ENCODE peak calls at places on chromosomes 2 and 18, in eight cellular contexts. B is upper lobe of right lung; A is posterior cingulate gyrus; K is HT-29; N is activated CD8-positive, alpha-beta memory T cell treated with anti-CD3 and anti-CD28 coated beads for 48 hours; W is GM10248; V is T-helper 1 cell; T is NCI-H1092 treated with DMSO at 0.1 percent for 48 hours. F is an unnamed sample.

GRCh38 chr2:55916473-55917049 is 7.0 kb downstream of the EFEMP1 start:
- DNase-seq in B (no peak), T (no peak), K (no peak), N (no peak), A (no peak), W (no peak), V (no peak), F (no peak)

GRCh38 chr2:232377841-232378734 is 463 bp upstream of the ALPP start:
- DNase-seq in K (no peak), T (no peak), V (no peak), N (no peak), W (no peak), A (no peak), B (peak), F (no peak)

GRCh38 chr18:79461627-79462026 is 65.9 kb downstream of the NFATC1 start:
- DNase-seq in T (no peak), K (no peak), B (no peak), W (no peak), N (no peak), A (no peak), V (no peak), F (no peak)

GRCh38 chr2:36667931-36668330 is 28.6 kb upstream of the VIT start:
- DNase-seq in A (no peak), B (no peak), W (no peak), V (no peak), N (no peak), T (no peak), K (no peak), F (no peak)

GRCh38 chr2:174325932-174326879 is 8.5 kb upstream of the SP9 start:
- DNase-seq in N (no peak), B (no peak), K (no peak), A (no peak), V (no peak), W (no peak), T (no peak), F (no peak)

GRCh38 chr2:125033871-125034270 is 1008.8 kb downstream of the CNTNAP5 start:
- DNase-seq in K (no peak), V (no peak), N (no peak), T (no peak), W (no peak), B (no peak), A (no peak), F (no peak)

GRCh38 chr18:7117390-7118355 is at the start of gene LAMA1:
- DNase-seq in B (peak), N (no peak), A (peak), W (no peak), K (no peak), T (no peak), V (no peak), F (no peak)

GRCh38 chr2:62406573-62407043 is 99.4 kb downstream of the TMEM17 start:
- DNase-seq in N (no peak), K (peak), A (no peak), T (no peak), W (no peak), V (no peak), B (no peak), F (no peak)

GRCh38 chr2:205763708-205764501 is 81.6 kb downstream of the NRP2 start:
- DNase-seq in V (no peak), K (peak), N (no peak), B (peak), A (peak), W (peak), T (peak), F (no peak)

GRCh38 chr2:222943820-222944219 is 83.0 kb downstream of the ACSL3 start:
- DNase-seq in W (no peak), N (no peak), B (no peak), K (no peak), V (no peak), A (no peak), T (no peak), F (no peak)

GRCh38 chr2:157777425-157777824 is 98.7 kb downstream of the ACVR1 start:
- DNase-seq in T (peak), B (no peak), N (no peak), W (peak), K (peak), A (no peak), V (peak), F (no peak)

GRCh38 chr2:223759569-223760430 is 77.6 kb downstream of the AP1S3 start:
- DNase-seq in W (no peak), V (peak), N (no peak), K (peak), A (no peak), B (no peak), T (no peak), F (no peak)

GRCh38 chr18:7071600-7071999 is 46.0 kb downstream of the LAMA1 start:
- DNase-seq in W (no peak), A (no peak), N (no peak), K (no peak), B (no peak), V (no peak), T (no peak), F (no peak)

GRCh38 chr2:219527076-219527394 is 12.8 kb downstream of the ASIC4 start:
- DNase-seq in B (no peak), W (no peak), A (no peak), N (no peak), V (no peak), T (peak), K (peak), F (no peak)

GRCh38 chr2:204218040-204218439 is 281.5 kb downstream of the ICOS start:
- DNase-seq in W (no peak), V (no peak), N (no peak), B (no peak), T (no peak), K (no peak), A (no peak), F (no peak)

GRCh38 chr2:121884515-121884915 is 129.1 kb downstream of the TSN start:
- DNase-seq in A (no peak), W (no peak), K (no peak), T (no peak), B (no peak), N (no peak), V (no peak), F (no peak)

GRCh38 chr2:143705108-143705686 is 576.0 kb downstream of the ARHGAP15 start:
- DNase-seq in A (no peak), B (no peak), K (no peak), T (no peak), V (no peak), N (no peak), W (no peak), F (no peak)

GRCh38 chr2:48952071-48952604 is 196.6 kb upstream of the LHCGR start:
- DNase-seq in B (no peak), A (no peak), W (no peak), T (no peak), N (no peak), K (no peak), V (no peak), F (no peak)

GRCh38 chr2:128635361-128635900 is 316.8 kb upstream of the HS6ST1 start:
- DNase-seq in A (no peak), N (no peak), K (no peak), B (peak), W (no peak), T (no peak), V (no peak), F (peak)

GRCh38 chr18:62183578-62184195 is 3.2 kb downstream of the PIGN start:
- DNase-seq in W (peak), B (no peak), A (no peak), V (peak), K (peak), T (peak), N (no peak), F (no peak)

GRCh38 chr2:16828828-16829160 is 163.2 kb upstream of the CYRIA start:
- DNase-seq in A (no peak), V (no peak), K (no peak), B (no peak), T (no peak), N (no peak), W (no peak), F (no peak)

GRCh38 chr2:235827585-235827992 is 333.7 kb downstream of the AGAP1 start:
- DNase-seq in B (no peak), N (no peak), V (no peak), K (no peak), A (no peak), W (no peak), T (no peak), F (no peak)

F was measured in CD14-positive monocyte.